ENCODE peak calls at places on chromosomes 5 and 9, in five cellular contexts. One of them, this sample, is unnamed.

GRCh38 chr9:123408313-123409266 is 52.6 kb downstream of the CRB2 start:
- DNase-seq in CD8-positive, alpha-beta memory T cell: no peak
- DNase-seq in small intestine: no peak
- DNase-seq in esophagus squamous epithelium: no peak
- DNase-seq in hepatocyte: no peak
- DNase-seq in this sample: no peak

GRCh38 chr5:38670878-38671277 is 114.4 kb upstream of the LIFR start:
- DNase-seq in CD8-positive, alpha-beta memory T cell: no peak
- DNase-seq in esophagus squamous epithelium: no peak
- DNase-seq in small intestine: no peak
- DNase-seq in hepatocyte: no peak
- DNase-seq in this sample: peak

GRCh38 chr9:35619800-35620158 is 1.6 kb upstream of the CD72 start:
- DNase-seq in small intestine: no peak
- DNase-seq in esophagus squamous epithelium: no peak
- DNase-seq in CD8-positive, alpha-beta memory T cell: no peak
- DNase-seq in hepatocyte: no peak
- DNase-seq in this sample: no peak

GRCh38 chr5:24623018-24623417 is 21.8 kb downstream of the CDH10 start:
- DNase-seq in hepatocyte: peak
- DNase-seq in esophagus squamous epithelium: no peak
- DNase-seq in small intestine: no peak
- DNase-seq in CD8-positive, alpha-beta memory T cell: no peak
- DNase-seq in this sample: no peak

GRCh38 chr5:74465724-74466123 is 174.8 kb downstream of the ENC1 start:
- DNase-seq in small intestine: peak
- DNase-seq in hepatocyte: peak
- DNase-seq in esophagus squamous epithelium: no peak
- DNase-seq in CD8-positive, alpha-beta memory T cell: no peak
- DNase-seq in this sample: no peak

GRCh38 chr9:69420611-69421270 is 95.7 kb downstream of the ENTREP1 start:
- DNase-seq in hepatocyte: no peak
- DNase-seq in CD8-positive, alpha-beta memory T cell: no peak
- DNase-seq in esophagus squamous epithelium: no peak
- DNase-seq in small intestine: no peak
- DNase-seq in this sample: no peak

GRCh38 chr5:173453167-173453566 is 125.0 kb upstream of the STC2 start:
- DNase-seq in CD8-positive, alpha-beta memory T cell: no peak
- DNase-seq in small intestine: no peak
- DNase-seq in esophagus squamous epithelium: no peak
- DNase-seq in hepatocyte: no peak
- DNase-seq in this sample: peak

GRCh38 chr9:89284076-89284475 is 26.9 kb upstream of the CKS2 start:
- DNase-seq in small intestine: no peak
- DNase-seq in hepatocyte: no peak
- DNase-seq in CD8-positive, alpha-beta memory T cell: no peak
- DNase-seq in esophagus squamous epithelium: no peak
- DNase-seq in this sample: no peak

GRCh38 chr9:74245871-74246552 is 251.1 kb upstream of the RORB start:
- DNase-seq in hepatocyte: no peak
- DNase-seq in CD8-positive, alpha-beta memory T cell: peak
- DNase-seq in small intestine: peak
- DNase-seq in esophagus squamous epithelium: no peak
- DNase-seq in this sample: no peak

GRCh38 chr5:113505181-113505580 is 8.3 kb upstream of the YTHDC2 start:
- DNase-seq in hepatocyte: no peak
- DNase-seq in esophagus squamous epithelium: no peak
- DNase-seq in CD8-positive, alpha-beta memory T cell: no peak
- DNase-seq in small intestine: no peak
- DNase-seq in this sample: peak

GRCh38 chr5:42953061-42953460 is 87.1 kb downstream of the ANXA2R start:
- DNase-seq in esophagus squamous epithelium: no peak
- DNase-seq in hepatocyte: no peak
- DNase-seq in CD8-positive, alpha-beta memory T cell: no peak
- DNase-seq in small intestine: no peak
- DNase-seq in this sample: no peak

GRCh38 chr5:35285435-35285834 is 55.1 kb upstream of the PRLR start:
- DNase-seq in esophagus squamous epithelium: no peak
- DNase-seq in small intestine: no peak
- DNase-seq in hepatocyte: no peak
- DNase-seq in CD8-positive, alpha-beta memory T cell: no peak
- DNase-seq in this sample: no peak

GRCh38 chr5:17799521-17799920 is 165.3 kb downstream of the TAF11L14 start:
- DNase-seq in small intestine: no peak
- DNase-seq in esophagus squamous epithelium: no peak
- DNase-seq in hepatocyte: no peak
- DNase-seq in CD8-positive, alpha-beta memory T cell: no peak
- DNase-seq in this sample: no peak

GRCh38 chr5:141713616-141714309 is 31.7 kb upstream of the ARAP3 start:
- DNase-seq in hepatocyte: peak
- DNase-seq in small intestine: no peak
- DNase-seq in esophagus squamous epithelium: no peak
- DNase-seq in CD8-positive, alpha-beta memory T cell: no peak
- DNase-seq in this sample: peak

GRCh38 chr9:92254401-92255337 is 38.8 kb downstream of the IARS1 start:
- DNase-seq in CD8-positive, alpha-beta memory T cell: no peak
- DNase-seq in esophagus squamous epithelium: no peak
- DNase-seq in small intestine: no peak
- DNase-seq in hepatocyte: no peak
- DNase-seq in this sample: no peak

GRCh38 chr9:27750571-27750970 is 177.3 kb upstream of the C9orf72 start:
- DNase-seq in esophagus squamous epithelium: no peak
- DNase-seq in hepatocyte: no peak
- DNase-seq in CD8-positive, alpha-beta memory T cell: no peak
- DNase-seq in small intestine: no peak
- DNase-seq in this sample: no peak

GRCh38 chr5:109567374-109568044 is 122.2 kb upstream of the MAN2A1 start:
- DNase-seq in esophagus squamous epithelium: no peak
- DNase-seq in hepatocyte: peak
- DNase-seq in CD8-positive, alpha-beta memory T cell: no peak
- DNase-seq in small intestine: no peak
- DNase-seq in this sample: peak

GRCh38 chr5:75048457-75048953 is 3.9 kb downstream of the GCNT4 start:
- DNase-seq in hepatocyte: no peak
- DNase-seq in CD8-positive, alpha-beta memory T cell: no peak
- DNase-seq in esophagus squamous epithelium: no peak
- DNase-seq in small intestine: no peak
- DNase-seq in this sample: no peak

GRCh38 chr9:11038956-11039355 is 426.2 kb upstream of the PTPRD start:
- DNase-seq in esophagus squamous epithelium: no peak
- DNase-seq in CD8-positive, alpha-beta memory T cell: no peak
- DNase-seq in hepatocyte: no peak
- DNase-seq in small intestine: no peak
- DNase-seq in this sample: no peak

GRCh38 chr5:159212667-159213462 is 3.5 kb upstream of the RNF145 start:
- DNase-seq in small intestine: no peak
- DNase-seq in esophagus squamous epithelium: no peak
- DNase-seq in hepatocyte: no peak
- DNase-seq in CD8-positive, alpha-beta memory T cell: no peak
- DNase-seq in this sample: no peak

GRCh38 chr9:111857555-111858211 is 38.9 kb upstream of the UGCG start:
- DNase-seq in esophagus squamous epithelium: no peak
- DNase-seq in small intestine: no peak
- DNase-seq in CD8-positive, alpha-beta memory T cell: no peak
- DNase-seq in hepatocyte: peak
- DNase-seq in this sample: peak

GRCh38 chr9:111851536-111851935 is 45.1 kb upstream of the UGCG start:
- DNase-seq in CD8-positive, alpha-beta memory T cell: no peak
- DNase-seq in esophagus squamous epithelium: no peak
- DNase-seq in small intestine: peak
- DNase-seq in hepatocyte: peak
- DNase-seq in this sample: peak

GRCh38 chr9:111852291-111852690 is 44.3 kb upstream of the UGCG start:
- DNase-seq in CD8-positive, alpha-beta memory T cell: no peak
- DNase-seq in esophagus squamous epithelium: no peak
- DNase-seq in hepatocyte: no peak
- DNase-seq in small intestine: no peak
- DNase-seq in this sample: peak

GRCh38 chr9:111853450-111853827 is 43.2 kb upstream of the UGCG start:
- DNase-seq in esophagus squamous epithelium: no peak
- DNase-seq in small intestine: no peak
- DNase-seq in CD8-positive, alpha-beta memory T cell: no peak
- DNase-seq in hepatocyte: no peak
- DNase-seq in this sample: no peak

DNA sequence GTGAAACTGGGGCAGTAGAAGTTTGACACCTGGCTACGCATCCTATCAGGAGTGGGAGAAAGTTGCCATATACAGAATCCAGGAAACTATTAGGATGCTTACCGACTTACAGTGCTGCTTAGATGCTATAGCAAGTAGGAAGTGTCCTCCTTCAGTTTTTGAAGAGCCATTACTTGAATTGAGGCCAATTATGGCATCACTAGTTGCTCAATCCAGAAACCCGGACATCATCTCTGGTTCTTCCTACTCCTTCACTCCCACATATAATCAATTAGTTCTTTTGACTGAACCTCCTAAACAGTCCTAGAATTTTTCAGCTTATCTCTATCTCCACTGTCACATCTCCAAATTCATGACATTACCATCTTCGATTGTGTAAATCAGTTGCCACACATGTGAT is 41.8 kb upstream of the UGCG start:
- DNase-seq in esophagus squamous epithelium: no peak
- DNase-seq in CD8-positive, alpha-beta memory T cell: no peak
- DNase-seq in hepatocyte: no peak
- DNase-seq in small intestine: no peak
- DNase-seq in this sample: peak
- H3K4me3 ChIP-seq in esophagus squamous epithelium: no peak
- H3K4me3 ChIP-seq in CD8-positive, alpha-beta memory T cell: no peak
- H3K4me3 ChIP-seq in hepatocyte: no peak
- H3K4me3 ChIP-seq in small intestine: no peak
- H3K4me3 ChIP-seq in this sample: no peak

GRCh38 chr9:137679695-137680305 is 61.0 kb downstream of the EHMT1 start:
- DNase-seq in esophagus squamous epithelium: no peak
- DNase-seq in hepatocyte: no peak
- DNase-seq in small intestine: peak
- DNase-seq in CD8-positive, alpha-beta memory T cell: no peak
- DNase-seq in this sample: no peak

GRCh38 chr9:137685035-137685885 is 66.5 kb downstream of the EHMT1 start:
- DNase-seq in esophagus squamous epithelium: no peak
- DNase-seq in CD8-positive, alpha-beta memory T cell: no peak
- DNase-seq in hepatocyte: no peak
- DNase-seq in small intestine: no peak
- DNase-seq in this sample: no peak

GRCh38 chr9:137683307-137683864 is 64.6 kb downstream of the EHMT1 start:
- DNase-seq in hepatocyte: no peak
- DNase-seq in CD8-positive, alpha-beta memory T cell: no peak
- DNase-seq in small intestine: no peak
- DNase-seq in esophagus squamous epithelium: no peak
- DNase-seq in this sample: no peak

GRCh38 chr9:137680445-137681358 is 61.9 kb downstream of the EHMT1 start:
- DNase-seq in hepatocyte: peak
- DNase-seq in small intestine: no peak
- DNase-seq in CD8-positive, alpha-beta memory T cell: no peak
- DNase-seq in esophagus squamous epithelium: no peak
- DNase-seq in this sample: peak

DNA sequence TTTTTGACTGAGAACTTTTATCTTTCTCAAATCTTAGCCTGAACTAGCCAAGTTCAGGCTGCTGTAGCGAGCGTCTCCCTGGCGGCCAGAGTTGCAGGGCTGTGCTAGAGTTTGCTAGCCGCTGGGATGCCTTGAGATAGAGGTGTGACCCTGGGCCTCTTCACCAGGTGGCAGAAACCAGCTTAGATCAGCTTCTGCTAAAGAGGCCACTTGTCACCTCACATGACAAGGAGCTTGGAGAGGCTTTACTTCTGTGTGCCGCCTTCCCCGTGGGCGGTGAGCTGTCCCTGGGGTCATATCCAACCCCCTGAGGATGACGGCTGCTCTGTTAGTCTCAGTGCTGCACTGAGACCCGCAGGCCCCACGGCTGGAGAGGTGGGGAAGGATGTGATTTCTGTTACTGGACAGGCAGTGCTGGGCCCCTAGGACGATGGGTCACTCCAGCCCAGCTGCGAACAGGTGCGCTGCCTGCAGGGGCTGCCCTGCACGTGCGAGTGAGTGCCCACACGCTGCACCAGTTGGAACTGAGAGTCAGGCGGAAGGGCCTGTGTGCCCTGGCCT is 63.7 kb downstream of the EHMT1 start:
- DNase-seq in esophagus squamous epithelium: no peak
- DNase-seq in hepatocyte: no peak
- DNase-seq in small intestine: no peak
- DNase-seq in CD8-positive, alpha-beta memory T cell: no peak
- DNase-seq in this sample: no peak
- H3K4me3 ChIP-seq in esophagus squamous epithelium: no peak
- H3K4me3 ChIP-seq in hepatocyte: no peak
- H3K4me3 ChIP-seq in small intestine: no peak
- H3K4me3 ChIP-seq in CD8-positive, alpha-beta memory T cell: no peak
- H3K4me3 ChIP-seq in this sample: no peak

GRCh38 chr5:139663207-139663606 is 15.1 kb downstream of the CXXC5 start:
- DNase-seq in small intestine: no peak
- DNase-seq in esophagus squamous epithelium: no peak
- DNase-seq in hepatocyte: no peak
- DNase-seq in CD8-positive, alpha-beta memory T cell: no peak
- DNase-seq in this sample: no peak

GRCh38 chr5:139659673-139660072 is 11.5 kb downstream of the CXXC5 start:
- DNase-seq in CD8-positive, alpha-beta memory T cell: no peak
- DNase-seq in esophagus squamous epithelium: no peak
- DNase-seq in small intestine: no peak
- DNase-seq in hepatocyte: no peak
- DNase-seq in this sample: no peak

GRCh38 chr5:139662617-139663016 is 14.5 kb downstream of the CXXC5 start:
- DNase-seq in CD8-positive, alpha-beta memory T cell: no peak
- DNase-seq in small intestine: no peak
- DNase-seq in esophagus squamous epithelium: no peak
- DNase-seq in hepatocyte: no peak
- DNase-seq in this sample: no peak

GRCh38 chr5:139660105-139660915 is 12.2 kb downstream of the CXXC5 start:
- DNase-seq in CD8-positive, alpha-beta memory T cell: no peak
- DNase-seq in hepatocyte: no peak
- DNase-seq in small intestine: peak
- DNase-seq in esophagus squamous epithelium: no peak
- DNase-seq in this sample: peak

GRCh38 chr5:139660916-139661814 is 13.0 kb downstream of the CXXC5 start:
- DNase-seq in hepatocyte: peak
- DNase-seq in esophagus squamous epithelium: no peak
- DNase-seq in CD8-positive, alpha-beta memory T cell: no peak
- DNase-seq in small intestine: no peak
- DNase-seq in this sample: peak
- H3K4me3 ChIP-seq in hepatocyte: no peak
- H3K4me3 ChIP-seq in esophagus squamous epithelium: peak
- H3K4me3 ChIP-seq in CD8-positive, alpha-beta memory T cell: no peak
- H3K4me3 ChIP-seq in small intestine: no peak
- H3K4me3 ChIP-seq in this sample: peak

GRCh38 chr9:4296217-4296616 is 3.7 kb downstream of the GLIS3 start:
- DNase-seq in CD8-positive, alpha-beta memory T cell: no peak
- DNase-seq in small intestine: no peak
- DNase-seq in hepatocyte: no peak
- DNase-seq in esophagus squamous epithelium: no peak
- DNase-seq in this sample: no peak

GRCh38 chr9:4299006-4299795 is 667 bp downstream of the GLIS3 start:
- DNase-seq in small intestine: peak
- DNase-seq in hepatocyte: peak
- DNase-seq in CD8-positive, alpha-beta memory T cell: peak
- DNase-seq in esophagus squamous epithelium: no peak
- DNase-seq in this sample: peak

GRCh38 chr9:4298255-4299005 is 1.4 kb downstream of the GLIS3 start:
- DNase-seq in hepatocyte: peak
- DNase-seq in small intestine: peak
- DNase-seq in CD8-positive, alpha-beta memory T cell: peak
- DNase-seq in esophagus squamous epithelium: no peak
- DNase-seq in this sample: peak

GRCh38 chr9:4297795-4298254 is 2.0 kb downstream of the GLIS3 start:
- DNase-seq in small intestine: peak
- DNase-seq in esophagus squamous epithelium: no peak
- DNase-seq in CD8-positive, alpha-beta memory T cell: peak
- DNase-seq in hepatocyte: peak
- DNase-seq in this sample: peak

GRCh38 chr9:4297151-4297794 is 2.6 kb downstream of the GLIS3 start:
- DNase-seq in CD8-positive, alpha-beta memory T cell: peak
- DNase-seq in esophagus squamous epithelium: peak
- DNase-seq in small intestine: peak
- DNase-seq in hepatocyte: peak
- DNase-seq in this sample: peak
- H3K4me3 ChIP-seq in CD8-positive, alpha-beta memory T cell: peak
- H3K4me3 ChIP-seq in esophagus squamous epithelium: peak
- H3K4me3 ChIP-seq in small intestine: peak
- H3K4me3 ChIP-seq in hepatocyte: peak
- H3K4me3 ChIP-seq in this sample: peak